ENCODE peak calls at places on chromosome 21, in four cellular contexts. L, C, P and U are unnamed samples.

GRCh38 chr21:41639766-41640165 is 127.1 kb downstream of the RIPK4 start:
- DNase-seq in L (no peak), C (no peak), P (no peak), U (no peak)

GRCh38 chr21:40936771-40937261 is 89.9 kb upstream of the DSCAM start:
- DNase-seq in L (no peak), C (no peak), P (no peak), U (no peak)

GRCh38 chr21:41220208-41220733 is 52.3 kb downstream of the BACE2 start:
- DNase-seq in L (no peak), C (no peak), P (no peak), U (no peak)

GRCh38 chr21:39675595-39675994 is 62.9 kb downstream of the B3GALT5 start:
- DNase-seq in L (no peak), C (no peak), P (no peak), U (peak; percentile 58)

GRCh38 chr21:41739011-41739410 is 27.8 kb downstream of the RIPK4 start:
- DNase-seq in L (no peak), C (no peak), P (no peak), U (no peak)

GRCh38 chr21:41952568-41953248 is 1.1 kb downstream of the C2CD2 start:
- DNase-seq in L (no peak), C (no peak), P (no peak), U (no peak)

GRCh38 chr21:15278279-15278678 is 213.5 kb upstream of the NRIP1 start:
- DNase-seq in L (no peak), C (no peak), P (no peak), U (no peak)

GRCh38 chr21:31310750-31311149 is 33.3 kb downstream of the TIAM1 start:
- DNase-seq in L (no peak), C (no peak), P (no peak), U (no peak)

GRCh38 chr21:34986561-34987533 is 62.3 kb downstream of the RUNX1 start:
- DNase-seq in L (no peak), C (no peak), P (no peak), U (no peak)

GRCh38 chr21:44530221-44530902 is 9.6 kb downstream of the KRTAP10-1 start:
- DNase-seq in L (no peak), C (no peak), P (no peak), U (no peak)

GRCh38 chr21:8988696-8989095 is 1532.7 kb upstream of the TPTE start:
- DNase-seq in L (no peak), C (peak; percentile 48), P (no peak), U (no peak)

GRCh38 chr21:40215941-40216340 is 348.7 kb downstream of the PCP4 start:
- DNase-seq in L (no peak), C (no peak), P (no peak), U (no peak)

GRCh38 chr21:24076179-24076578 is 1531.1 kb downstream of the MRPL39 start:
- DNase-seq in L (no peak), C (no peak), P (no peak), U (no peak)

GRCh38 chr21:40129809-40130208 is 262.6 kb downstream of the PCP4 start:
- DNase-seq in L (no peak), C (no peak), P (no peak), U (no peak)

GRCh38 chr21:33991091-33991490 is 75.5 kb upstream of the ATP5PO start:
- DNase-seq in L (no peak), C (no peak), P (no peak), U (no peak)

GRCh38 chr21:28633803-28634572 is 358.7 kb downstream of the LTN1 start:
- DNase-seq in L (no peak), C (no peak), P (no peak), U (no peak)

GRCh38 chr21:41751621-41752020 is 15.2 kb downstream of the RIPK4 start:
- DNase-seq in L (no peak), C (no peak), P (no peak), U (no peak)

GRCh38 chr21:35189077-35189863 is 140.2 kb upstream of the RUNX1 start:
- DNase-seq in L (no peak), C (no peak), P (no peak), U (peak; percentile 57)

GRCh38 chr21:41490330-41490729 is 17.6 kb downstream of the TMPRSS2 start:
- DNase-seq in L (no peak), C (no peak), P (no peak), U (no peak)

GRCh38 chr21:34632498-34632897 is 17.6 kb upstream of the RCAN1 start:
- DNase-seq in L (no peak), C (no peak), P (no peak), U (no peak)

GRCh38 chr21:44444286-44444931 is 10.9 kb upstream of the LRRC3 start:
- DNase-seq in L (peak; percentile 13), C (no peak), P (peak; percentile 45), U (no peak)

GRCh38 chr21:29753216-29753615 is 186.6 kb downstream of the GRIK1 start:
- DNase-seq in L (no peak), C (no peak), P (no peak), U (no peak)

GRCh38 chr21:30102881-30103280 is 63.7 kb downstream of the CLDN17 start:
- DNase-seq in L (no peak), C (no peak), P (no peak), U (no peak)

GRCh38 chr21:26920055-26920454 is 46.8 kb downstream of the ADAMTS5 start:
- DNase-seq in L (no peak), C (no peak), P (no peak), U (no peak)

GRCh38 chr21:31117046-31117916 is 79.0 kb upstream of the KRTAP19-8 start:
- DNase-seq in L (peak; percentile 9), C (peak; percentile 7), P (no peak), U (no peak)

GRCh38 chr21:21188513-21189188 is 190.4 kb downstream of the NCAM2 start:
- DNase-seq in L (no peak), C (no peak), P (no peak), U (no peak)

GRCh38 chr21:25402134-25402957 is 204.9 kb downstream of the MRPL39 start:
- DNase-seq in L (no peak), C (no peak), P (no peak), U (no peak)

GRCh38 chr21:41741253-41742072 is 25.4 kb downstream of the RIPK4 start:
- DNase-seq in L (no peak), C (no peak), P (no peak), U (no peak)

GRCh38 chr21:28554660-28555475 is 437.8 kb downstream of the LTN1 start:
- DNase-seq in L (no peak), C (no peak), P (no peak), U (no peak)

GRCh38 chr21:39523398-39523797 is 71.6 kb downstream of the SH3BGR start:
- DNase-seq in L (no peak), C (no peak), P (no peak), U (no peak)

GRCh38 chr21:28186604-28187003 is 806.1 kb downstream of the LTN1 start:
- DNase-seq in L (no peak), C (no peak), P (no peak), U (no peak)

DNA sequence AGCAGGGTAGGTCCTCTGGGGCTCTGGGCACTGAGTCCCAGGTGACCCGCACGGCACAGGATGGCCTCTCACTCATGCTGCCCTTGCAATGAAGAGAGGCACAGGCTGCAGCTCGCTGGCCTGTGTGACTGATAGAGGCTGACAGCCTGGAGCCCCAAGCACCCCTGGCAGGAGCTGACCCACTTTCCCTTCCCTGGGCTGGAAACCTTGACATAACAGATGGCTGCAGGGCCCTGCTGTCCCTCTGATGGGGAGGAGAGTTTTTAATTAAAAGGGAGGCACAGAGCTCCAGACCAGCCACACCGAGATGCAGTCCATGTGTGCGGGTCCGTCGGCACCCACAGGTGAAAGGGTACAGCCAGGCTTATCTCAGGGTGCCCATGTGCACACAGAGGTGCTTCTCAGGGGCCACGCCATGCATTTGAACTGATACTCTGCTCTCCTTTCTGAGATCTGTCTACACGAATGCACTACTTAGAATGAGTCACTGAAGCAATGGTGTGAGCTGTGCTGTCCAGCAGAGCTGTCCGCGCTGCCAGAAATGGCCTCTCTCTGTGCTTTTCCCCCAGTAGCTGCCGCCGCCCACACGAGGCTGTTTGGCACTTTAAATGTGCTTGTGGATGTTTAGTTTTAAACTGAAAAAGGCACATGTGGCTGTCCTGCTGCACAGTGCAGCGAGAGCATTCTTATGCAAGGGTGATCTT is 87.3 kb upstream of the COL6A1 start:
- DNase-seq in L (no peak), C (no peak), P (no peak), U (peak; percentile 91)
- TF ChIP-seq REST in L (no peak), C (no peak), P (no peak), U (peak; percentile 83)

DNA sequence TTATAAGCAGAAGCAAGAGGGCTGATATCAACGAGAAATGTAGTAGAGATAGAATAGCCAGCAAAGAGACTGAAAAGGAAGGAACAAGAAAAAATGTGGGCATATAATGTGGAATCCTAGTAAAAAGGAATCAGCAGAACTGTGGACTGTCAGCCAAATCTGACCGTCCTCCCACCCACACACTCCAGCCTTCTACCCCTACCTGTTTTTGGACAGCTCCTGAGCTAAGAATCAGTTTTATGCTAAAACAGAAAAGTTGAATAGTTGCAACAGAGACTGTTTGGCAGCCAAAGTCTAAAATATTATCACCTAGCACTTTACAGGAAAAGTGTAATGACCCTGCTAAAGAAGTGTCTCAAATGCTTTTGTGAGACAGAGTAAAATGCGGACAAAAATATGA is 533.3 kb upstream of the CXADR start:
- DNase-seq in L (no peak), C (no peak), P (no peak), U (no peak)
- TF ChIP-seq REST in L (no peak), C (no peak), P (no peak), U (no peak)

GRCh38 chr21:38293765-38294164 is 37.0 kb downstream of the KCNJ15 start:
- DNase-seq in L (no peak), C (no peak), P (peak; percentile 44), U (no peak)
- TF ChIP-seq REST in L (no peak), C (no peak), P (no peak), U (no peak)

GRCh38 chr21:43341349-43342163 is 85.4 kb downstream of the SIK1 start:
- DNase-seq in L (peak; percentile 54), C (no peak), P (no peak), U (no peak)

GRCh38 chr21:43345046-43345745 is 81.7 kb downstream of the SIK1 start:
- DNase-seq in L (no peak), C (no peak), P (no peak), U (no peak)

GRCh38 chr21:43342301-43342881 is 84.5 kb downstream of the SIK1 start:
- DNase-seq in L (no peak), C (no peak), P (no peak), U (no peak)

GRCh38 chr21:43343992-43344886 is 82.7 kb downstream of the SIK1 start:
- DNase-seq in L (peak; percentile 31), C (no peak), P (no peak), U (no peak)

DNA sequence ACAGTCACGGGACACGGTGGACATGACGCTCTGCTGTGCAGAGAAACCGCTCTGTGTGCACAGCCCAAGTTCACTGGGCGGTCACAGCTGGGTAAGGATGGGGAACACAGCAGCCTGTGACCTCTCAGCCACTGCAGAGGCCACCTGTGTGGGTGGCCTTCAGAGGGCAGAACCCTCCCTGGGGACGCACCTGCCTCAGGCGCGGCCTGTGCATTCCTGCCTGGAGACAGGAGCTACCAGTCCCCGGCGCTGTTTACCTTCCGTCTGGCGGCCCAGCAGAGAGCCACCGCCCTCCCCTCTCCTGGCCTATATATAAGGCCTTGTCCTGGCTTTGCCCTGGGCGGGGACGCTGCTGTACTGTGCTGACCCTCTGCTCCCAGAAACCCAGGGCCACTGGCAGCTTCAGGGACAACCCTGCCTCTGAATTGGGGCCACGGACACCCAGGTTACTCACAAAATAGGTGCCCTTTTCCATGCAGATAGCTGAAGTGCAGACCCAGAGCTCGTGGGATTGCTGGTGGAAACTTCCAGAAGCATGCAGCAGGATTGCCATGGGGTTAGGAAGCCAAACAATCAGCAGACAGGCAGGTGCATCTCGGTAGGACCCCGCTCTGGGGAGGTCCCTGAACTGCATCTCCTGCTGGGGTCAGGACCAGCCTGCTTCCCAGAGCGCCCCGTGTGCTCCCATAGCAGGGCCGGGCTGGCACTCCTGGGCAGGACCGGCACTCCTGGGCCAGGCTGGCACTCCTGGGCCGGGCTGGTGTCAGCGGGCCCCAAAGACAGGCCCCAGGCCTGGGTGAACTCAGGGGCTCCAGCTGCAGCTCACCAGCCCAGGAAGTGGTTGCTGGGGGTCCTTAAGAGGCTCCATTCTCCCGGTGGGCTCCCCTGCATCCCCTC is 83.6 kb downstream of the SIK1 start:
- DNase-seq in L (peak; percentile 46), C (no peak), P (no peak), U (no peak)
- TF ChIP-seq REST in L (no peak), C (no peak), P (no peak), U (no peak)